ENCODE peak calls at places on chromosome 9, in eight cellular contexts. T, M, B, Q, X, Z, I and S are unnamed samples.

GRCh38 chr9:7760014-7760415 is 39.6 kb downstream of the DMAC1 start:
- DNase-seq in T (no peak), M (no peak), B (no peak), Q (no peak), X (no peak), Z (peak; percentile 24), I (no peak), S (peak; percentile 43)

GRCh38 chr9:95032580-95033298 is 284.8 kb downstream of the FANCC start:
- DNase-seq in T (no peak), M (no peak), B (peak; percentile 55), Q (no peak), X (no peak), Z (no peak), I (no peak), S (peak; percentile 49)

GRCh38 chr9:97983524-97984187 is 515 bp downstream of the ANP32B start:
- DNase-seq in T (peak; percentile 51), M (peak; percentile 76), B (peak; percentile 36), Q (no peak), X (peak; percentile 52), Z (peak; percentile 29), I (peak; percentile 46), S (peak; percentile 77)

GRCh38 chr9:21549251-21549765 is 67.2 kb upstream of the IFNE start:
- DNase-seq in T (no peak), M (peak; percentile 29), B (no peak), Q (peak; percentile 70), X (no peak), Z (peak; percentile 92), I (no peak), S (no peak)

GRCh38 chr9:136411358-136411757 is 900 bp downstream of the PMPCA start:
- DNase-seq in T (no peak), M (no peak), B (no peak), Q (no peak), X (no peak), Z (no peak), I (no peak), S (no peak)

GRCh38 chr9:76667521-76667957 is 96.7 kb upstream of the PCA3 start:
- DNase-seq in T (no peak), M (peak; percentile 45), B (no peak), Q (no peak), X (no peak), Z (peak; percentile 74), I (no peak), S (no peak)

GRCh38 chr9:99231708-99232107 is 9.6 kb downstream of the SEC61B start:
- DNase-seq in T (peak; percentile 21), M (no peak), B (no peak), Q (no peak), X (no peak), Z (peak; percentile 17), I (peak; percentile 18), S (no peak)

GRCh38 chr9:92501671-92502393 is 19.5 kb upstream of the ASPN start:
- DNase-seq in T (peak; percentile 9), M (peak; percentile 79), B (no peak), Q (no peak), X (no peak), Z (peak; percentile 92), I (peak; percentile 43), S (peak; percentile 47)

GRCh38 chr9:136409557-136410455 is 608 bp downstream of the ENTR1 start:
- DNase-seq in T (peak; percentile 40), M (peak; percentile 72), B (peak; percentile 4), Q (no peak), X (no peak), Z (peak; percentile 31), I (peak; percentile 57), S (no peak)

GRCh38 chr9:89820337-89820736 is 215.5 kb downstream of the GADD45G start:
- DNase-seq in T (no peak), M (no peak), B (no peak), Q (no peak), X (no peak), Z (no peak), I (no peak), S (no peak)

GRCh38 chr9:33856247-33856646 is 39.3 kb downstream of the UBE2R2 start:
- DNase-seq in T (no peak), M (no peak), B (no peak), Q (no peak), X (no peak), Z (no peak), I (no peak), S (no peak)

GRCh38 chr9:133050142-133050541 is 11.6 kb upstream of the CEL start:
- DNase-seq in T (no peak), M (no peak), B (peak; percentile 39), Q (no peak), X (no peak), Z (peak; percentile 40), I (no peak), S (no peak)

GRCh38 chr9:127634021-127634420 is 21.9 kb downstream of the STXBP1 start:
- DNase-seq in T (no peak), M (no peak), B (no peak), Q (no peak), X (no peak), Z (no peak), I (no peak), S (no peak)

GRCh38 chr9:34126207-34127034 is at the start of gene DCAF12:
- DNase-seq in T (peak; percentile 90), M (peak; percentile 97), B (peak; percentile 91), Q (peak; percentile 48), X (peak; percentile 92), Z (peak; percentile 86), I (peak; percentile 91), S (peak; percentile 93)

GRCh38 chr9:117815948-117816347 is 111.7 kb downstream of the TLR4 start:
- DNase-seq in T (no peak), M (no peak), B (no peak), Q (no peak), X (no peak), Z (no peak), I (no peak), S (no peak)

GRCh38 chr9:99253772-99254431 is 31.8 kb downstream of the SEC61B start:
- DNase-seq in T (peak; percentile 92), M (no peak), B (no peak), Q (no peak), X (no peak), Z (no peak), I (no peak), S (no peak)

GRCh38 chr9:75775966-75776691 is 114.3 kb upstream of the PCSK5 start:
- DNase-seq in T (no peak), M (no peak), B (no peak), Q (no peak), X (no peak), Z (no peak), I (no peak), S (no peak)

GRCh38 chr9:97980918-97981827 is 2.0 kb upstream of the ANP32B start:
- DNase-seq in T (no peak), M (no peak), B (peak; percentile 22), Q (no peak), X (no peak), Z (peak; percentile 39), I (no peak), S (peak; percentile 76)

GRCh38 chr9:89426389-89426961 is 71.4 kb downstream of the SEMA4D start:
- DNase-seq in T (peak; percentile 44), M (no peak), B (no peak), Q (no peak), X (no peak), Z (no peak), I (no peak), S (no peak)

GRCh38 chr9:135809166-135809565 is 98.2 kb downstream of the CAMSAP1 start:
- DNase-seq in T (no peak), M (peak; percentile 54), B (no peak), Q (no peak), X (no peak), Z (peak; percentile 63), I (no peak), S (no peak)

GRCh38 chr9:95494416-95495371 is 22.1 kb downstream of the PTCH1 start:
- DNase-seq in T (peak; percentile 85), M (no peak), B (no peak), Q (peak; percentile 77), X (no peak), Z (no peak), I (no peak), S (peak; percentile 42)

GRCh38 chr9:28439688-28440087 is 866.4 kb upstream of the C9orf72 start:
- DNase-seq in T (no peak), M (no peak), B (no peak), Q (no peak), X (no peak), Z (no peak), I (no peak), S (no peak)

GRCh38 chr9:117188394-117188793 is 226.5 kb downstream of the ASTN2 start:
- DNase-seq in T (no peak), M (no peak), B (peak; percentile 33), Q (no peak), X (no peak), Z (no peak), I (no peak), S (no peak)